ENCODE peak calls at places on chromosomes 1 and 21, in eight cellular contexts. F, A, Q, G, L, D, J and N are unnamed samples. For H3K27me3, the result is how much of the 10 kb centered on the place peaks cover.

GRCh38 chr1:212286437-212287131 is 1.4 kb downstream of the PPP2R5A start:
- DNase-seq in L (no peak), F (no peak), A (peak), Q (peak), J (no peak), G (no peak), D (no peak), N (peak)

GRCh38 chr1:97796716-97797115 is 124.1 kb downstream of the DPYD start:
- DNase-seq in A (peak), L (no peak), F (no peak), G (no peak), D (no peak), J (no peak), Q (no peak), N (no peak)

GRCh38 chr1:228416217-228416971 is at the start of gene TRIM17:
- DNase-seq in Q (peak), L (no peak), J (peak), F (no peak), D (no peak), A (peak), G (no peak), N (peak)

GRCh38 chr1:109704173-109704572 is 7.9 kb upstream of the GSTM5 start:
- DNase-seq in J (no peak), G (no peak), L (no peak), F (no peak), A (no peak), Q (peak), D (no peak), N (no peak)

GRCh38 chr1:44631333-44631646 is 43.0 kb downstream of the TMEM53 start:
- DNase-seq in A (no peak), F (no peak), D (no peak), Q (no peak), J (no peak), G (no peak), L (no peak), N (no peak)

GRCh38 chr1:87473203-87473661 is 144.6 kb downstream of the LMO4 start:
- DNase-seq in Q (no peak), G (no peak), A (peak), J (no peak), L (no peak), F (no peak), D (no peak), N (no peak)

GRCh38 chr1:177209357-177209756 is 38.6 kb downstream of the BRINP2 start:
- DNase-seq in Q (peak), L (peak), A (peak), F (peak), D (peak), J (no peak), G (peak), N (no peak)

GRCh38 chr1:235368428-235368827 is 1.2 kb downstream of the TBCE start:
- DNase-seq in L (no peak), F (no peak), J (no peak), D (no peak), A (no peak), G (no peak), Q (no peak), N (no peak)

GRCh38 chr21:27693376-27693775 is 726.5 kb upstream of the ADAMTS5 start:
- DNase-seq in L (no peak), D (no peak), Q (no peak), A (peak), F (no peak), G (no peak), J (no peak), N (no peak)

GRCh38 chr1:87612966-87613365 is 284.3 kb downstream of the LMO4 start:
- DNase-seq in G (no peak), L (no peak), D (no peak), Q (no peak), F (no peak), A (no peak), J (no peak), N (no peak)

GRCh38 chr1:151711940-151712339 is 4.7 kb downstream of the CELF3 start:
- DNase-seq in D (no peak), G (no peak), J (no peak), L (no peak), A (no peak), F (no peak), Q (no peak), N (no peak)

GRCh38 chr1:190377294-190377693 is 100.4 kb downstream of the BRINP3 start:
- DNase-seq in F (no peak), Q (no peak), A (no peak), G (no peak), L (no peak), J (no peak), D (no peak), N (no peak)
- H3K4me3 ChIP-seq in F (no peak), Q (no peak), A (no peak), G (no peak), L (no peak), J (no peak), D (no peak), N (no peak)

GRCh38 chr1:114154146-114154962 is 685 bp upstream of the SYT6 start:
- DNase-seq in G (no peak), A (peak), F (peak), J (no peak), Q (no peak), L (peak), D (no peak), N (no peak)

GRCh38 chr1:114152211-114153050 is 1.2 kb downstream of the SYT6 start:
- DNase-seq in G (no peak), L (peak), F (peak), J (peak), Q (peak), D (peak), A (peak), N (no peak)

GRCh38 chr1:114154963-114155322 is 1.3 kb upstream of the SYT6 start:
- DNase-seq in G (no peak), D (no peak), F (no peak), L (no peak), A (peak), Q (no peak), J (peak), N (no peak)

GRCh38 chr1:114153621-114154145 is at the start of gene SYT6:
- DNase-seq in A (no peak), Q (no peak), G (no peak), D (no peak), F (no peak), J (no peak), L (no peak), N (no peak)

DNA sequence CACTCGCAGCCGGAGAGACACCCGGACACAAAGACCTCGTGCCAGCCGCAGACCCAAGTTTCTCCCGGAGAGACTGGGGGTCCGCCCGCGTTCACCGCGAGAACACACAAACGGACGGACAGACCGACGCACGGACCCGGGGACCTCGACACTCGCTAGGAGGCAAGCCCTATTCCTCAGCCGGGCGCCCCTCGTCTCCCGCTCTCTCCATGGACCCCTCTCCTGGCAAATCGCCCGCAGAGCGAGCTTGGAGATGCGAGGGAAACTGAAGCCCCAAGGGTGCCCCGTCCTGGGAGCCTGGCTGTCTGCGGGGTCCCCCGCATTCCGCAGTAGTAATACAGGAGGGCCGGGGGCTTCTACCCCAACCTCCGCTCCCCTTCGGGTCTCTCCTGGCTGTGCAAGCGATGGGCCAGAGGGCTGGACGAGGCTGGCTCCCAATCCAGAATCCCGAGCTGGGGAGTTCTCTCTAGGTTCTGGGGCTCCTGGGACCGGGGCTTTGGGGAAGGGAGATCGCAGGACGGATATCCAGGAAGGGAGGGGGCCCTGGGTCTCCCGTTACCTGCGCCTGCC is 533 bp downstream of the SYT6 start:
- DNase-seq in G (no peak), F (peak), L (no peak), D (no peak), A (no peak), J (no peak), Q (no peak), N (no peak)
- H3K27me3 ChIP-seq in G (half or more), F (under half), L (half or more), D (half or more), A (half or more), J (under half), Q (under half), N (under half)

GRCh38 chr1:167821356-167821685 is 92.6 kb downstream of the ADCY10 start:
- DNase-seq in J (no peak), Q (no peak), D (no peak), F (no peak), L (no peak), A (no peak), G (no peak), N (no peak)
- H3K4me3 ChIP-seq in J (no peak), Q (no peak), D (no peak), F (no peak), L (no peak), A (no peak), G (no peak), N (no peak)

DNA sequence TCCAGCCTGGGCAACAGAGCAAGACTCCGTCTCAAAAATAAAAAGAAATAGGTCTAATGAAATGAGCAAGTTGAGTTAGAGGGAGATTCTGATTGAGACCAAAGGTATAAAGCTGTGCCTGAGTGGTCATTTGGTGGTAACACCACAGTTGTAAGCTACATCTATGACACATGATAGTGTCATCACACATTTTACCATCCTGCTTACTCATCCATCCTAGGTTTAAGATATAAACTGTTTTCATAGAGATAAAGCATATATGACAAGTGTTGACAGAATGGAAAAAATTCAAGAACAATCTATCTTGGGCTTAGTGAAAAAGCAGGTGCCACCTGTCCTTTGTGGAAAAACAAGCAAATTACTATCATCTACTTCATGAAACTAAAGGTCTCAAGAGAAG is 7.1 kb upstream of the CFAP141 start:
- DNase-seq in L (no peak), G (no peak), D (no peak), Q (no peak), A (peak), F (no peak), J (no peak), N (no peak)
- H3K27me3 ChIP-seq in L (under half), G (under half), D (under half), Q (under half), A (under half), F (under half), J (under half), N (under half)

GRCh38 chr1:15248238-15248637 is 1.2 kb downstream of the FHAD1 start:
- DNase-seq in L (no peak), F (no peak), D (no peak), G (peak), Q (no peak), J (no peak), A (no peak), N (no peak)
- H3K4me3 ChIP-seq in L (no peak), F (no peak), D (no peak), G (no peak), Q (no peak), J (no peak), A (no peak), N (no peak)

DNA sequence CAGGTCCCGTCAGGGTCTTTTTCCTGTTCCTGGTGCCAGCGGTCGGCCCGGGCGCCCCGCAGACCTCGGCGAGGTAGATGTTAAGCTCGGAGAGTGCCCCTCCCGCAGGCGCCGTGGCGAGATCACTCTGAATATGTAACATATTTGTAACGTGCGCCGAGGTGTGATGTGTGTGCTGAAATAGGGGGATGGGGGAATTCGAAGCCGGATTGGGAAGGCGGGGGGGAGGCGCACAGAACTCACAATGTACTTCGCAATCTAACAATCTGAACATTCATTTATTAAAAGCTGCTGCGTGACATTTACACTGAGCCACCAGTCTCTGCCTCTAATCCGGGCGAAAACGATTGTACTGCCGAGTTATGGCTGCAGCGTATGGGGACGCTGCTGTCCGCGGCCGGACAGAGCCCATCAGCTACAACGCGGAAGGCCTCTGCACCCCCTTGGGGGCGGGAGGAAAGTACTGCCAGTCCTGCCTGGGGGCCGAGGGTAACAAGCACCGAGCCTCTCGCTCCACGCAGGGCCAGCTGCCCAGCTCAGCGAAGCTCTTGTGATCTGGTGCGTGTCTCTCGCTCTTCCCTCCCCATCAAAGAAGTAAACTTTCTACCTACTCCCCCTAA is 8.3 kb upstream of the BARHL2 start:
- DNase-seq in Q (no peak), F (no peak), D (no peak), L (no peak), J (no peak), G (no peak), A (no peak), N (no peak)
- H3K27me3 ChIP-seq in Q (half or more), F (under half), D (half or more), L (half or more), J (half or more), G (half or more), A (half or more), N (half or more)